ENCODE peak calls at places on chromosome 6, in six cellular contexts. T is kidney; P is activated effector memory CD4-positive, alpha-beta T cell treated with anti-CD3 and anti-CD28 coated beads, Interleukin-2, amount 50 U/mL, for 16 hours; J is NCI-H1417 treated with DMSO at 0.1 percent for 48 hours; K is left lung; Z is posterior vena cava. G is an unnamed sample.

GRCh38 chr6:41767112-41767946 is 12.4 kb downstream of the FRS3 start:
- DNase-seq in T (no peak), P (no peak), J (no peak), K (no peak), Z (peak), G (no peak)

GRCh38 chr6:156827382-156827781 is 50.2 kb downstream of the ARID1B start:
- DNase-seq in T (no peak), P (no peak), J (no peak), K (no peak), Z (no peak), G (no peak)

GRCh38 chr6:25359891-25360290 is 80.7 kb downstream of the CARMIL1 start:
- DNase-seq in T (no peak), P (no peak), J (peak), K (no peak), Z (no peak), G (no peak)

GRCh38 chr6:36533321-36533720 is 14.0 kb downstream of the STK38 start:
- DNase-seq in T (no peak), P (no peak), J (no peak), K (no peak), Z (no peak), G (no peak)

GRCh38 chr6:33800248-33800647 is 3.6 kb downstream of the MLN start:
- DNase-seq in T (peak), P (no peak), J (no peak), K (no peak), Z (no peak), G (no peak)

GRCh38 chr6:2920671-2921112 is 17.6 kb upstream of the SERPINB9 start:
- DNase-seq in T (no peak), P (peak), J (no peak), K (no peak), Z (no peak), G (no peak)

GRCh38 chr6:108581932-108582500 is 21.3 kb downstream of the FOXO3 start:
- DNase-seq in T (no peak), P (no peak), J (no peak), K (no peak), Z (no peak), G (no peak)

GRCh38 chr6:140909620-140910019 is 1223.1 kb upstream of the GJE1 start:
- DNase-seq in T (no peak), P (no peak), J (no peak), K (no peak), Z (no peak), G (no peak)

GRCh38 chr6:41449399-41450245 is 96.6 kb upstream of the FOXP4 start:
- DNase-seq in T (peak), P (no peak), J (no peak), K (no peak), Z (no peak), G (no peak)

GRCh38 chr6:13006578-13007300 is 290.2 kb downstream of the PHACTR1 start:
- DNase-seq in T (no peak), P (no peak), J (no peak), K (no peak), Z (no peak), G (no peak)

GRCh38 chr6:147467891-147468290 is 40.6 kb upstream of the SAMD5 start:
- DNase-seq in T (no peak), P (no peak), J (no peak), K (no peak), Z (no peak), G (no peak)

GRCh38 chr6:134177753-134178229 is 125.4 kb upstream of the SLC2A12 start:
- DNase-seq in T (no peak), P (no peak), J (no peak), K (no peak), Z (no peak), G (no peak)

GRCh38 chr6:112307707-112308106 is 39.4 kb upstream of the RFPL4B start:
- DNase-seq in T (no peak), P (no peak), J (no peak), K (no peak), Z (no peak), G (no peak)

GRCh38 chr6:65081713-65082210 is 625.3 kb downstream of the EYS start:
- DNase-seq in T (no peak), P (no peak), J (no peak), K (no peak), Z (no peak), G (no peak)

GRCh38 chr6:154598403-154598802 is 87.9 kb upstream of the CNKSR3 start:
- DNase-seq in T (no peak), P (no peak), J (no peak), K (no peak), Z (no peak), G (no peak)

GRCh38 chr6:125253881-125254280 is 47.9 kb downstream of the HDDC2 start:
- DNase-seq in T (no peak), P (no peak), J (no peak), K (no peak), Z (no peak), G (no peak)

GRCh38 chr6:163996491-163996890 is 582.0 kb downstream of the QKI start:
- DNase-seq in T (no peak), P (no peak), J (no peak), K (no peak), Z (no peak), G (no peak)

GRCh38 chr6:105804436-105804835 is 281.7 kb upstream of the PRDM1 start:
- DNase-seq in T (no peak), P (no peak), J (no peak), K (no peak), Z (no peak), G (no peak)

GRCh38 chr6:149884215-149884614 is 13.7 kb downstream of the RAET1E start:
- DNase-seq in T (peak), P (no peak), J (no peak), K (peak), Z (peak), G (no peak)

GRCh38 chr6:17886891-17887290 is 100.5 kb downstream of the KIF13A start:
- DNase-seq in T (no peak), P (no peak), J (no peak), K (no peak), Z (no peak), G (no peak)

GRCh38 chr6:56490994-56491393 is 151.7 kb downstream of the DST start:
- DNase-seq in T (no peak), P (no peak), J (no peak), K (no peak), Z (no peak), G (no peak)

GRCh38 chr6:3151705-3152104 is 5.6 kb downstream of the TUBB2A start:
- DNase-seq in T (no peak), P (no peak), J (no peak), K (no peak), Z (no peak), G (no peak)

GRCh38 chr6:134098276-134098675 is 45.9 kb upstream of the SLC2A12 start:
- DNase-seq in T (no peak), P (no peak), J (no peak), K (no peak), Z (no peak), G (no peak)

GRCh38 chr6:104682722-104683643 is 176.7 kb downstream of the HACE1 start:
- DNase-seq in T (peak), P (peak), J (no peak), K (no peak), Z (no peak), G (peak)

GRCh38 chr6:88910922-88911778 is 52.3 kb downstream of the RNGTT start:
- DNase-seq in T (no peak), P (no peak), J (no peak), K (no peak), Z (no peak), G (no peak)

GRCh38 chr6:45791600-45792168 is 224.0 kb downstream of the CLIC5 start:
- DNase-seq in T (peak), P (no peak), J (no peak), K (no peak), Z (no peak), G (no peak)

GRCh38 chr6:729646-730320 is 36.8 kb upstream of the EXOC2 start:
- DNase-seq in T (no peak), P (no peak), J (no peak), K (no peak), Z (no peak), G (no peak)

GRCh38 chr6:169722362-169723199 is 1.7 kb downstream of the PHF10 start:
- DNase-seq in T (peak), P (peak), J (no peak), K (peak), Z (peak), G (peak)

GRCh38 chr6:47671777-47672176 is 26.6 kb upstream of the ADGRF4 start:
- DNase-seq in T (no peak), P (no peak), J (no peak), K (no peak), Z (no peak), G (no peak)

GRCh38 chr6:25053875-25054371 is 118.2 kb upstream of the RIPOR2 start:
- DNase-seq in T (no peak), P (no peak), J (no peak), K (no peak), Z (no peak), G (peak)

GRCh38 chr6:139369568-139370046 is 4.8 kb downstream of the CITED2 start:
- DNase-seq in T (no peak), P (no peak), J (no peak), K (no peak), Z (no peak), G (no peak)

G was measured in effector memory CD8-positive, alpha-beta T cell.